ENCODE peak calls at places on chromosomes 11 and 22, in seven cellular contexts. L, Y, V, H, A, X and G are unnamed samples.

GRCh38 chr11:47271961-47272661 is 2.2 kb downstream of the MADD start:
- DNase-seq in L (no peak), Y (no peak), V (no peak), H (peak), A (no peak), X (no peak), G (peak)

GRCh38 chr11:46710821-46711269 is 8.2 kb upstream of the F2 start:
- DNase-seq in L (peak), Y (peak), V (no peak), H (peak), A (no peak), X (peak), G (no peak)

GRCh38 chr11:2578006-2578933 is 121.5 kb downstream of the KCNQ1OT1 start:
- DNase-seq in L (no peak), Y (peak), V (no peak), H (peak), A (peak), X (peak), G (peak)

GRCh38 chr11:9025101-9025850 is 21.5 kb upstream of the NRIP3 start:
- DNase-seq in L (no peak), Y (no peak), V (no peak), H (no peak), A (no peak), X (no peak), G (no peak)

GRCh38 chr22:37045958-37046357 is 5.6 kb upstream of the KCTD17 start:
- DNase-seq in L (no peak), Y (no peak), V (peak), H (no peak), A (no peak), X (no peak), G (no peak)

GRCh38 chr11:8138526-8138925 is 30.3 kb downstream of the RIC3 start:
- DNase-seq in L (no peak), Y (no peak), V (no peak), H (no peak), A (no peak), X (no peak), G (no peak)

GRCh38 chr22:22318723-22319465 is 74.3 kb downstream of the VPREB1 start:
- DNase-seq in L (no peak), Y (no peak), V (no peak), H (no peak), A (no peak), X (no peak), G (no peak)

GRCh38 chr11:75576445-75577049 is 14.5 kb downstream of the SERPINH1 start:
- DNase-seq in L (peak), Y (no peak), V (no peak), H (peak), A (no peak), X (peak), G (peak)

GRCh38 chr11:132631956-132632355 is 900.3 kb downstream of the OPCML start:
- DNase-seq in L (no peak), Y (no peak), V (no peak), H (no peak), A (no peak), X (no peak), G (no peak)

GRCh38 chr22:28674121-28674563 is 5.5 kb downstream of the TTC28 start:
- DNase-seq in L (no peak), Y (no peak), V (no peak), H (no peak), A (no peak), X (no peak), G (no peak)

GRCh38 chr11:12223771-12224536 is 113.6 kb downstream of the MICAL2 start:
- DNase-seq in L (no peak), Y (no peak), V (no peak), H (peak), A (no peak), X (no peak), G (no peak)

GRCh38 chr22:46734830-46735453 is 3.1 kb downstream of the CERK start:
- DNase-seq in L (no peak), Y (no peak), V (no peak), H (peak), A (no peak), X (no peak), G (peak)

GRCh38 chr11:36594316-36594989 is at the start of gene IFTAP:
- DNase-seq in L (peak), Y (peak), V (peak), H (peak), A (no peak), X (peak), G (peak)

GRCh38 chr11:69496631-69497220 is 15.3 kb downstream of the LINC01488 start:
- DNase-seq in L (no peak), Y (no peak), V (peak), H (no peak), A (no peak), X (no peak), G (no peak)

GRCh38 chr22:42357634-42358296 is 74.4 kb downstream of the NFAM1 start:
- DNase-seq in L (no peak), Y (peak), V (no peak), H (no peak), A (no peak), X (no peak), G (peak)

GRCh38 chr11:132126973-132127900 is 756.8 kb downstream of the NTM start:
- DNase-seq in L (peak), Y (peak), V (no peak), H (peak), A (no peak), X (no peak), G (no peak)

GRCh38 chr11:130022799-130023198 is 20.2 kb upstream of the PRDM10 start:
- DNase-seq in L (no peak), Y (no peak), V (no peak), H (no peak), A (no peak), X (no peak), G (no peak)

GRCh38 chr22:49207008-49207775 is 620.5 kb downstream of the BRD1 start:
- DNase-seq in L (no peak), Y (peak), V (no peak), H (no peak), A (peak), X (no peak), G (peak)

GRCh38 chr22:22720201-22720723 is 75.8 kb downstream of the GGTLC2 start:
- DNase-seq in L (peak), Y (no peak), V (no peak), H (peak), A (no peak), X (no peak), G (no peak)

GRCh38 chr22:50546326-50547230 is 879 bp downstream of the KLHDC7B start:
- DNase-seq in L (no peak), Y (no peak), V (no peak), H (no peak), A (no peak), X (no peak), G (no peak)

GRCh38 chr11:130369141-130369691 is 54.5 kb upstream of the ZBTB44 start:
- DNase-seq in L (no peak), Y (no peak), V (no peak), H (no peak), A (no peak), X (no peak), G (no peak)

GRCh38 chr11:61332266-61332822 is 561 bp downstream of the DDB1 start:
- DNase-seq in L (no peak), Y (no peak), V (peak), H (no peak), A (no peak), X (no peak), G (no peak)

GRCh38 chr11:27977031-27977430 is 130.9 kb downstream of the KIF18A start:
- DNase-seq in L (no peak), Y (no peak), V (no peak), H (no peak), A (no peak), X (no peak), G (no peak)

GRCh38 chr11:66950113-66950535 is 8.1 kb downstream of the PC start:
- DNase-seq in L (no peak), Y (peak), V (peak), H (peak), A (peak), X (no peak), G (peak)

GRCh38 chr11:95647355-95647754 is 142.2 kb downstream of the FAM76B start:
- DNase-seq in L (peak), Y (peak), V (no peak), H (no peak), A (no peak), X (no peak), G (no peak)

GRCh38 chr11:112996924-112997323 is 35.7 kb downstream of the NCAM1 start:
- DNase-seq in L (no peak), Y (no peak), V (no peak), H (no peak), A (no peak), X (no peak), G (no peak)

GRCh38 chr22:24894220-24894975 is 52.1 kb downstream of the LHFPL7 start:
- DNase-seq in L (peak), Y (peak), V (peak), H (peak), A (no peak), X (peak), G (peak)

GRCh38 chr11:112795142-112795815 is 165.9 kb upstream of the NCAM1 start:
- DNase-seq in L (peak), Y (no peak), V (peak), H (peak), A (no peak), X (no peak), G (peak)

GRCh38 chr11:34206598-34207300 is 101.3 kb downstream of the NAT10 start:
- DNase-seq in L (no peak), Y (no peak), V (no peak), H (no peak), A (no peak), X (no peak), G (no peak)

GRCh38 chr11:71309611-71310010 is 57.2 kb upstream of the SHANK2 start:
- DNase-seq in L (no peak), Y (peak), V (no peak), H (no peak), A (peak), X (no peak), G (peak)

GRCh38 chr11:85170184-85170583 is 457.0 kb downstream of the DLG2 start:
- DNase-seq in L (no peak), Y (no peak), V (peak), H (no peak), A (no peak), X (no peak), G (no peak)

GRCh38 chr11:62666259-62666926 is 1.3 kb downstream of the CSKMT start:
- DNase-seq in L (no peak), Y (no peak), V (no peak), H (no peak), A (no peak), X (no peak), G (no peak)
- TF ChIP-seq POLR2A in L (no peak), Y (no peak), V (no peak), H (no peak), A (no peak), X (no peak), G (no peak)

GRCh38 chr11:94449029-94449428 is 44.6 kb downstream of the MRE11 start:
- DNase-seq in L (no peak), Y (no peak), V (no peak), H (no peak), A (no peak), X (no peak), G (no peak)

GRCh38 chr11:94450061-94450460 is 43.6 kb downstream of the MRE11 start:
- DNase-seq in L (no peak), Y (no peak), V (no peak), H (no peak), A (no peak), X (no peak), G (no peak)

GRCh38 chr11:94455861-94456260 is 37.8 kb downstream of the MRE11 start:
- DNase-seq in L (no peak), Y (no peak), V (no peak), H (no peak), A (no peak), X (no peak), G (no peak)

GRCh38 chr11:94449437-94449836 is 44.2 kb downstream of the MRE11 start:
- DNase-seq in L (no peak), Y (no peak), V (peak), H (no peak), A (no peak), X (no peak), G (no peak)

GRCh38 chr11:94452988-94453387 is 40.7 kb downstream of the MRE11 start:
- DNase-seq in L (no peak), Y (no peak), V (no peak), H (no peak), A (no peak), X (no peak), G (no peak)
- TF ChIP-seq CTCF in L (no peak), Y (no peak), V (no peak), H (no peak), A (no peak), X (no peak), G (no peak)

GRCh38 chr11:19433367-19433766 is 192.6 kb upstream of the E2F8 start:
- DNase-seq in L (no peak), Y (no peak), V (no peak), H (no peak), A (no peak), X (no peak), G (no peak)
- TF ChIP-seq EP300 in L (peak), Y (no peak), V (no peak), H (no peak), A (no peak), X (no peak), G (no peak)

GRCh38 chr11:10351435-10351767 is 46.5 kb downstream of the ADM start:
- DNase-seq in L (no peak), Y (no peak), V (no peak), H (peak), A (no peak), X (no peak), G (peak)

GRCh38 chr11:10349806-10350205 is 44.9 kb downstream of the ADM start:
- DNase-seq in L (no peak), Y (no peak), V (no peak), H (no peak), A (no peak), X (no peak), G (no peak)

GRCh38 chr11:10350341-10350740 is 45.5 kb downstream of the ADM start:
- DNase-seq in L (no peak), Y (no peak), V (no peak), H (no peak), A (no peak), X (no peak), G (no peak)

GRCh38 chr11:10352911-10353550 is 48.2 kb downstream of the ADM start:
- DNase-seq in L (no peak), Y (no peak), V (no peak), H (no peak), A (no peak), X (no peak), G (no peak)

GRCh38 chr11:10351768-10352641 is 47.1 kb downstream of the ADM start:
- DNase-seq in L (no peak), Y (peak), V (peak), H (peak), A (no peak), X (peak), G (peak)
- TF ChIP-seq POLR2A in L (no peak), Y (no peak), V (no peak), H (no peak), A (no peak), X (no peak), G (no peak)

GRCh38 chr11:16169946-16170345 is 186.4 kb downstream of the SOX6 start:
- DNase-seq in L (no peak), Y (no peak), V (no peak), H (no peak), A (no peak), X (no peak), G (no peak)

GRCh38 chr11:16170448-16170847 is 185.9 kb downstream of the SOX6 start:
- DNase-seq in L (no peak), Y (no peak), V (no peak), H (no peak), A (no peak), X (no peak), G (no peak)

GRCh38 chr11:16171882-16172281 is 184.5 kb downstream of the SOX6 start:
- DNase-seq in L (no peak), Y (no peak), V (no peak), H (no peak), A (no peak), X (no peak), G (no peak)

GRCh38 chr11:16167706-16168487 is 188.4 kb downstream of the SOX6 start:
- DNase-seq in L (no peak), Y (no peak), V (no peak), H (no peak), A (no peak), X (no peak), G (no peak)

DNA sequence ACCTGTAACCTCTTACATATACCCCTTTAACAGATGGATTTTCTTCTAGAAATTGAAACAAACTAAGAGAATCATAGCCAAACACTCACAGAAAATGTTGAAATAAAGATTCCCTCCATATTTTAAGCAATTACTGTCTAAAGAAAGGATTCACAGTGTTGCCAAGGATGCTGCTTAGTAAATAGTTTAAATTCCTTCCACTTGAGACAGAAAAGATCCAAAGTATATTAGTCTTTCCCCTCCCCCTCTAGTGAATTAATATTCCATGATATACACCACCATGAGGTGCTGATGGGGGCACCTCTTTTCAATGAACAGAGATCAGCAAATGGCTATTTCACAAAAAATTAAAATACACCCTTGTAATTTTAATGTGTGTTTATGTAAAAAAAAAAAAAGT is 186.8 kb downstream of the SOX6 start:
- DNase-seq in L (no peak), Y (no peak), V (no peak), H (no peak), A (no peak), X (no peak), G (no peak)
- TF ChIP-seq CTCF in L (no peak), Y (no peak), V (no peak), H (no peak), A (no peak), X (no peak), G (no peak)

DNA sequence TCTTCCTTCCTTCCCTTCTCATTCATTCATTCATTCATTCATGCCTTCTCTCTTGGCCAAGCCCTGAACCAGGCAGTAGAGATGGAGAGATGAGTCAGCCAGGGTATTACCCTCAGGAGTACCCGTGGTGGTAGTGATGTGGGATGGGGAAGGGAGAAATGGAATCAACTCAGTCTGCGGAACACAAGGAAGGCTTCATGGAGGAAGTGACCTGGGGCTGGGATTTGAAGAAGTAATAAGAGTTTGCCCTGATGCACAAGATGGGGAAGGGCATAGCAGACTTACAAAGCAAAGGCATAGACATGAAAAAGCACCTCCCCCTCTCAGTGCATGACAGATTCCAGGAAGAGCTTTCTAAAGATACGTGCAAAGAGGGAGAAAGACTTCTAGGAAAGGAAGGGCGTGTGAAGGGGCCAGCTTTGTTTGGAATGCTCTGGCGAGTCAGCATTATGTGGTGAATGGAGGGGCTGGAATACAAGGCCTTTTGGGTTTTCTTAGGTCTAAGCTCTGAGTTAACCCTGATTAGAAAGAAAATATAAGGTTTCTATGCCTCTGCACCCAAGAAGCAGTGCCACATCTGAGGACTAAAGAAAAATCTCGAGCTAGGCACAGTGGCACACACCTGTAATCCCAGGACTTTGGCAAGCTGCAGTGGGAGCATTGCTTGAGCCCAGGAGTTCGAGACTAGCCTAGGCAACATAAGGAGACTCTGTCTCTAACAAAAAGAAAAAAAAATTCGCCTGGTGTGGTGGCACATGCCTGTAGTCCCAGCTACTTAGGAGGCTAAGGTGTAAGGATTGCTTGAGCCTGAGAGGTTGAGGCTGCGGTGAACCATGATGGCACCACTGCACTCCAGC is 36.4 kb upstream of the ACER3 start:
- DNase-seq in L (no peak), Y (no peak), V (no peak), H (no peak), A (no peak), X (no peak), G (no peak)
- TF ChIP-seq EP300 in L (peak), Y (no peak), V (no peak), H (no peak), A (no peak), X (no peak), G (no peak)